ENCODE peak calls at places on chromosomes 16 and 17, in four cellular contexts. U, F, L and B are unnamed samples.

GRCh38 chr17:10600551-10600950 is 51.1 kb upstream of the MYH2 start:
- DNase-seq in L (no peak), U (no peak), F (no peak), B (no peak)

GRCh38 chr17:47287639-47288038 is 34.0 kb downstream of the ITGB3 start:
- DNase-seq in F (no peak), U (no peak), L (no peak), B (no peak)

GRCh38 chr17:38942641-38943040 is 17.2 kb downstream of the LASP1NB start:
- DNase-seq in F (no peak), U (no peak), L (no peak), B (no peak)

GRCh38 chr17:39239640-39240314 is 14.0 kb upstream of the STAC2 start:
- DNase-seq in F (no peak), U (peak), L (peak), B (no peak)

GRCh38 chr16:58264961-58265479 is 29.8 kb downstream of the PRSS54 start:
- DNase-seq in F (peak), U (no peak), L (no peak), B (no peak)

GRCh38 chr17:413016-413350 is 60.4 kb upstream of the RPH3AL start:
- DNase-seq in F (no peak), L (no peak), U (peak), B (no peak)

GRCh38 chr16:73126453-73126853 is 78.5 kb upstream of the ZFHX3 start:
- DNase-seq in U (no peak), L (no peak), F (peak), B (no peak)

GRCh38 chr17:41799366-41799765 is 12.4 kb downstream of the P3H4 start:
- DNase-seq in F (no peak), U (no peak), L (no peak), B (no peak)

GRCh38 chr16:23424292-23424958 is 28.6 kb downstream of the COG7 start:
- DNase-seq in U (no peak), L (no peak), F (peak), B (no peak)

GRCh38 chr16:11135167-11135973 is 120.6 kb downstream of the SOCS1 start:
- DNase-seq in U (no peak), F (no peak), L (no peak), B (no peak)

GRCh38 chr17:44010966-44011647 is 3.7 kb downstream of the TMEM101 start:
- DNase-seq in L (no peak), U (no peak), F (no peak), B (no peak)

GRCh38 chr17:4365628-4366311 is 705 bp downstream of the UBE2G1 start:
- DNase-seq in U (no peak), L (no peak), F (no peak), B (no peak)

GRCh38 chr17:80892019-80892855 is 99.4 kb upstream of the CHMP6 start:
- DNase-seq in U (peak), F (peak), L (peak), B (peak)

GRCh38 chr16:71230122-71230845 is at the start of gene HYDIN:
- DNase-seq in F (no peak), U (peak), L (no peak), B (no peak)

GRCh38 chr17:53749178-53749577 is 73.5 kb upstream of the KIF2B start:
- DNase-seq in U (no peak), F (no peak), L (no peak), B (no peak)

GRCh38 chr17:64332502-64332901 is 58.2 kb downstream of the PECAM1 start:
- DNase-seq in U (no peak), F (no peak), L (no peak), B (no peak)

GRCh38 chr16:89246903-89247733 is 29.6 kb downstream of the ZNF778 start:
- DNase-seq in L (peak), F (peak), U (peak), B (peak)

GRCh38 chr16:473046-474043 is 47.9 kb downstream of the RAB11FIP3 start:
- DNase-seq in L (no peak), U (no peak), F (no peak), B (no peak)

GRCh38 chr17:11825902-11826301 is 171.4 kb downstream of the ZNF18 start:
- DNase-seq in L (no peak), U (no peak), F (no peak), B (no peak)

GRCh38 chr16:84810518-84811273 is 9.1 kb upstream of the CRISPLD2 start:
- DNase-seq in U (peak), F (no peak), L (no peak), B (peak)

GRCh38 chr17:36602924-36603384 is 1.6 kb downstream of the MRM1 start:
- DNase-seq in L (peak), F (no peak), U (peak), B (peak)

GRCh38 chr16:81602792-81603191 is 158.2 kb downstream of the CMIP start:
- DNase-seq in F (no peak), U (no peak), L (no peak), B (no peak)

GRCh38 chr16:51666821-51667220 is 515.8 kb upstream of the SALL1 start:
- DNase-seq in U (no peak), L (no peak), F (no peak), B (no peak)

GRCh38 chr17:44354582-44355309 is 8.9 kb downstream of the FAM171A2 start:
- DNase-seq in F (no peak), L (no peak), U (peak), B (no peak)

GRCh38 chr16:85554791-85555548 is 58.2 kb upstream of the GSE1 start:
- DNase-seq in F (no peak), L (no peak), U (peak), B (no peak)

GRCh38 chr17:4900231-4901107 is 1.1 kb downstream of the C17orf107 start:
- DNase-seq in L (no peak), U (peak), F (no peak), B (no peak)

GRCh38 chr16:88911148-88911945 is 44.9 kb upstream of the PABPN1L start:
- DNase-seq in L (no peak), F (no peak), U (no peak), B (no peak)

GRCh38 chr16:17419266-17419665 is 51.5 kb downstream of the XYLT1 start:
- DNase-seq in L (no peak), U (no peak), F (no peak), B (no peak)

GRCh38 chr16:17414916-17415315 is 55.8 kb downstream of the XYLT1 start:
- DNase-seq in F (no peak), L (no peak), U (no peak), B (no peak)

GRCh38 chr16:17414421-17414820 is 56.3 kb downstream of the XYLT1 start:
- DNase-seq in U (no peak), F (no peak), L (no peak), B (no peak)

GRCh38 chr16:17417740-17418139 is 53.0 kb downstream of the XYLT1 start:
- DNase-seq in U (no peak), F (no peak), L (no peak), B (no peak)

DNA sequence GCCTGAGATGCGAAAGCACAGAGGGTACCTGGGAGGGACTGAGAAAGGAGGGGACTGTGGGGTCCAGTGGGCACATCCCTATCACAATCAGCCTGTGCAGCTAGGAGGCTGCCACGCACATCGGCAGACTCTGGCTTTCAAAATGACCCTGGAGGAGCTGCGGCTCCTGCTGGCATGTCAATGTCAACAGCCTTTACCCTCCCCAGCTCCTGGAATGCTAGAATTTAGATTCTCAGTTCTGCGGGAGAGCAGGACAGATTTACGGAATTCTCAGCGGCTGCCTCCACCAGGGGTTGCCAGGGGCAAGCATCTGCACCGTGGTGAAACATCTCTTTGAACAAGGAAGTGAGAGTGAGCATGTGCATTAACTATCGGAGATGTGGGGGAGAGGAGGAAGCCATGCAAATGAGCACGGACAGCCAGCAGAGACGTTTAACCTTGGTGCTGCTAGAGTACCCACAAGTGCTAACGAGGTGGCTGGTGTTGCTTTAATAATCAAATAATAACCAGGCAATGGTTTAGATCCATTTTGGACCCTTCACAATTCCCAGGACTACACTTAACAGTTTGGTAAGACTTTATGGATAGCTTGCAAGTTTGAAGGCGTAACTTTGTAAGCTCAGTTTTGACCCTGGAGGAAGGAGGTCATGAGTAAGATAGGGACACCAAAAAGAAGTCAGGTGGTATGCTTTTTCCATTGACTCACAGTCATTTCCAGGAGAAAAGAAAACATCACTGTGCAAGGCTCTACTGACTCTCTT is 54.1 kb downstream of the XYLT1 start:
- DNase-seq in F (peak), U (peak), L (no peak), B (no peak)
- H3K4me3 ChIP-seq in F (no peak), U (peak), L (no peak), B (peak)

GRCh38 chr17:48575066-48575582 is 3.0 kb downstream of the HOXB4 start:
- DNase-seq in U (no peak), F (no peak), L (no peak), B (no peak)

GRCh38 chr17:48577946-48578615 is at the start of gene HOXB4:
- DNase-seq in L (no peak), U (peak), F (peak), B (peak)

GRCh38 chr17:48577330-48577945 is 712 bp downstream of the HOXB4 start:
- DNase-seq in L (no peak), U (no peak), F (no peak), B (no peak)

GRCh38 chr17:48575673-48576478 is 2.3 kb downstream of the HOXB4 start:
- DNase-seq in F (no peak), U (no peak), L (no peak), B (no peak)

GRCh38 chr17:48576479-48577309 is 1.5 kb downstream of the HOXB4 start:
- DNase-seq in L (no peak), F (no peak), U (no peak), B (no peak)
- H3K4me3 ChIP-seq in L (peak), F (no peak), U (no peak), B (peak)

GRCh38 chr16:53518550-53519416 is 15.8 kb upstream of the AKTIP start:
- DNase-seq in F (peak), U (peak), L (no peak), B (no peak)
- H3K4me3 ChIP-seq in F (no peak), U (peak), L (no peak), B (no peak)

GRCh38 chr17:40448213-40448638 is 5.0 kb downstream of the IGFBP4 start:
- DNase-seq in L (no peak), U (no peak), F (peak), B (no peak)
- H3K4me3 ChIP-seq in L (no peak), U (no peak), F (no peak), B (peak)

GRCh38 chr17:65457183-65457582 is 104.3 kb downstream of the AXIN2 start:
- DNase-seq in U (no peak), F (no peak), L (no peak), B (no peak)
- H3K4me3 ChIP-seq in U (no peak), F (no peak), L (no peak), B (no peak)

DNA sequence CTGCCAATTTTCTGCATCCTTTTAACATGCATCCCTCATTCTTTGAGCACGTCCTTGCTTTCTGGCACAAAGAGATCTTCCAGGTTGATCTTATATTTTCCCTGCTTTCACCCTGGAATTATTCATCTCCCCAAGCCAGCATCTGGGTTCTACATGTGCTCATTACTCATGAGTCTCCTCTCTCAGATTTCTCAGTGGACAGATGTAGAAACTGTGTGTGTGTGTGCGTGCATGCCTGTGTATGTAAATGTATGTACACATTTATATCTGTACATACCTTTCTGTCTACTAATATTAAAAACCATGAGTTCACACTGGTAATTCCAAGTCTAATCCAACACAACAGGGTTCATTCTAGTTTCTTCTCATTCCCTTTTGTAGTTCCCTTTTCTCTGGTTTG is 41.9 kb upstream of the NSRP1 start:
- DNase-seq in U (no peak), L (no peak), F (no peak), B (no peak)
- H3K4me3 ChIP-seq in U (no peak), L (no peak), F (no peak), B (no peak)

GRCh38 chr17:67491009-67491677 is 114.1 kb downstream of the PITPNC1 start:
- DNase-seq in U (no peak), L (peak), F (peak), B (peak)
- H3K4me3 ChIP-seq in U (no peak), L (peak), F (no peak), B (no peak)

DNA sequence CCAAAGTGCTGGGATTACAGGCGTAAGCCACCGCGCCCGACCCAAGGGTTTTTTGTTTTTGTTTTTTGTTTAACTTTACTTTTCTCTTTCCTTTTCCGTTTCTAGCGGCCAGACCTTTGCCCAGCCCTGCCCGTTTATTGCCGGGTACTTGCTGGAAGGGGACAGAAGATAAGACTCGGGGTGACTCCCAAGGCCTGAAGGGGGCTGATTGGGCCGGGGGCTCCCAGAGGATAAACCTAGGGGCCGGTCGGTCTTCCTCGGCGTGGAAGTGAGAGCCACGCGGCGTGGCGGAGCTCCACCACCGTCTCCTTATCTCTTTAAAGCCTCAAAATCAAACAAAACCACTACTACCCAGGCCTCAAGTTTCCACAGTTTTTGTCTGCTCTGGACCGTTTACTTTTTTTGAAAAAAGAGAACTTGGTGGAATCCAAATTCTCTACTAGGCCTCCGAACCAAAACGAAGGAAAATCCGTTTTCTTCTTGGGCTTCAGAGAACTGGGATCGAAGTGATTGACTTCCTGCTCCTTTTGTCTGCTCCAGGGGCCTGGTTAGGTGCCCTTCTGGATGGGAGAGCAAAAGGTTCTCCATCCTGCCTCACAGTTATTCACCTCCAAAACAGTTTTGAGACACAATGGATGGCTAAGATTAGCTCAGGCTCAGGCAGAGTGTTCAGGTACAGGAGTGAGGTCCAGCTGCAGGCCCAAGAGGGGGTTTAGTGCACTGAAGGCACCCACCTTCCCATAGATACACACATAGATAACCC is 8.5 kb upstream of the HOXB9 start:
- DNase-seq in U (no peak), F (no peak), L (no peak), B (no peak)
- H3K4me3 ChIP-seq in U (no peak), F (no peak), L (no peak), B (no peak)